ENCODE peak calls at places on chromosomes 16 and 17, in ten cellular contexts. S, N, C, Y, D, P, H, V, X and F are unnamed samples.

GRCh38 chr16:86305440-86305839 is 204.9 kb upstream of the FOXF1 start:
- DNase-seq in N (no peak), Y (no peak), S (no peak), H (no peak), P (no peak), V (no peak), X (no peak), D (no peak), C (no peak), F (no peak)

GRCh38 chr16:3509470-3509928 is 8.7 kb downstream of the CLUAP1 start:
- DNase-seq in D (peak; percentile 72), C (peak; percentile 84), V (no peak), X (no peak), Y (no peak), H (no peak), P (peak; percentile 54), N (no peak), S (no peak), F (no peak)

GRCh38 chr17:21283482-21284318 is 811 bp upstream of the MAP2K3 start:
- DNase-seq in V (peak; percentile 49), N (peak; percentile 62), C (peak; percentile 91), S (no peak), X (no peak), H (no peak), Y (no peak), D (no peak), P (no peak), F (no peak)

GRCh38 chr17:75844530-75845057 is 390 bp upstream of the UNC13D start:
- DNase-seq in X (peak; percentile 75), Y (no peak), D (no peak), S (no peak), N (no peak), H (no peak), P (no peak), V (no peak), C (peak; percentile 91), F (no peak)

GRCh38 chr17:3656353-3656752 is 12.0 kb downstream of the TAX1BP3 start:
- DNase-seq in C (no peak), Y (no peak), H (no peak), P (no peak), D (no peak), N (no peak), V (no peak), X (no peak), S (no peak), F (no peak)

GRCh38 chr16:9820481-9821246 is 361.6 kb downstream of the GRIN2A start:
- DNase-seq in V (no peak), X (no peak), N (no peak), D (no peak), S (no peak), P (no peak), C (no peak), H (no peak), Y (peak; percentile 72), F (no peak)

GRCh38 chr17:31650756-31651520 is 208.1 kb downstream of the COPRS start:
- DNase-seq in Y (no peak), X (no peak), C (no peak), P (no peak), V (no peak), D (no peak), N (no peak), S (no peak), H (no peak), F (no peak)

GRCh38 chr16:14569213-14569612 is 60.8 kb downstream of the PARN start:
- DNase-seq in Y (no peak), P (no peak), S (no peak), X (no peak), N (no peak), D (no peak), V (no peak), H (no peak), C (no peak), F (no peak)

GRCh38 chr16:86404678-86405077 is 105.6 kb upstream of the FOXF1 start:
- DNase-seq in C (no peak), Y (peak; percentile 55), N (no peak), X (no peak), V (no peak), P (no peak), H (no peak), S (no peak), D (no peak), F (no peak)

GRCh38 chr16:53999841-54000240 is 286.7 kb downstream of the IRX3 start:
- DNase-seq in D (no peak), N (no peak), V (no peak), H (no peak), Y (no peak), C (no peak), S (no peak), P (no peak), X (no peak), F (no peak)

GRCh38 chr16:17404903-17405691 is 65.7 kb downstream of the XYLT1 start:
- DNase-seq in P (no peak), N (peak; percentile 76), V (no peak), Y (no peak), H (peak; percentile 56), D (no peak), C (no peak), S (peak; percentile 96), X (no peak), F (peak; percentile 92)

GRCh38 chr17:17792143-17792550 is 44.6 kb downstream of the SREBF1 start:
- DNase-seq in C (no peak), Y (peak; percentile 49), H (no peak), S (no peak), V (no peak), P (no peak), X (no peak), D (no peak), N (no peak), F (no peak)

GRCh38 chr17:3965123-3965800 is 1.0 kb upstream of the ATP2A3 start:
- DNase-seq in H (peak; percentile 60), C (peak; percentile 93), S (no peak), V (peak; percentile 66), D (peak; percentile 52), X (peak; percentile 92), N (no peak), P (peak; percentile 57), Y (peak; percentile 73), F (no peak)

GRCh38 chr16:85034591-85035433 is 7.2 kb downstream of the KIAA0513 start:
- DNase-seq in P (no peak), Y (no peak), H (no peak), S (no peak), N (no peak), V (no peak), D (no peak), C (no peak), X (no peak), F (no peak)

GRCh38 chr16:29720703-29721102 is 25.1 kb downstream of the C16orf54 start:
- DNase-seq in X (no peak), H (no peak), P (no peak), N (no peak), Y (no peak), V (no peak), S (no peak), D (no peak), C (no peak), F (no peak)